ENCODE peak calls at places on chromosomes 16 and 17, in four cellular contexts. One of them, this sample, is unnamed.

GRCh38 chr17:60231234-60231633 is 81.5 kb downstream of the CA4 start:
- DNase-seq in left colon: no peak
- DNase-seq in NCI-H82: peak
- DNase-seq in HT-29: peak
- DNase-seq in this sample: peak

GRCh38 chr16:25093208-25094061 is 18.1 kb upstream of the LCMT1 start:
- DNase-seq in left colon: no peak
- DNase-seq in NCI-H82: no peak
- DNase-seq in HT-29: no peak
- DNase-seq in this sample: no peak

GRCh38 chr16:85863384-85863774 is 35.6 kb upstream of the IRF8 start:
- DNase-seq in left colon: no peak
- DNase-seq in NCI-H82: no peak
- DNase-seq in HT-29: no peak
- DNase-seq in this sample: no peak

GRCh38 chr16:78278047-78278446 is 178.6 kb downstream of the WWOX start:
- DNase-seq in left colon: no peak
- DNase-seq in NCI-H82: no peak
- DNase-seq in HT-29: no peak
- DNase-seq in this sample: no peak

GRCh38 chr17:80637286-80637703 is 92.7 kb downstream of the RPTOR start:
- DNase-seq in left colon: no peak
- DNase-seq in NCI-H82: no peak
- DNase-seq in HT-29: peak
- DNase-seq in this sample: peak

GRCh38 chr16:10741844-10742243 is 1.8 kb upstream of the NUBP1 start:
- DNase-seq in left colon: no peak
- DNase-seq in NCI-H82: peak
- DNase-seq in HT-29: no peak
- DNase-seq in this sample: peak

GRCh38 chr16:66661210-66661560 is 35.4 kb downstream of the CMTM4 start:
- DNase-seq in left colon: no peak
- DNase-seq in NCI-H82: no peak
- DNase-seq in HT-29: no peak
- DNase-seq in this sample: peak

GRCh38 chr16:84862804-84863484 is 43.2 kb downstream of the CRISPLD2 start:
- DNase-seq in left colon: no peak
- DNase-seq in NCI-H82: no peak
- DNase-seq in HT-29: no peak
- DNase-seq in this sample: no peak

GRCh38 chr17:29136998-29137730 is 43.0 kb downstream of the MYO18A start:
- DNase-seq in left colon: no peak
- DNase-seq in NCI-H82: no peak
- DNase-seq in HT-29: no peak
- DNase-seq in this sample: no peak

GRCh38 chr17:74814453-74814852 is 38.3 kb upstream of the NAT9 start:
- DNase-seq in left colon: no peak
- DNase-seq in NCI-H82: no peak
- DNase-seq in HT-29: no peak
- DNase-seq in this sample: peak